ENCODE peak calls at places on chromosome 20, in seven cellular contexts. G is fibroblast of lung, I is fibroblast of mammary gland, P is GM12865, H is tibial artery, T is AG04449, M is ovary. D is an unnamed sample.
A peak's percentile ranks its signal among the peaks of the same experiment; 100 is the strongest.

GRCh38 chr20:47669489-47669888 is 115.8 kb downstream of the SULF2 start:
- DNase-seq in I (no peak), G (no peak), T (no peak), M (no peak), P (no peak), H (no peak), D (no peak)

GRCh38 chr20:14062171-14062570 is 66.9 kb downstream of the MACROD2 start:
- DNase-seq in M (no peak), T (no peak), G (no peak), H (no peak), I (no peak), P (no peak), D (no peak)

GRCh38 chr20:15061955-15062354 is 724.5 kb upstream of the FLRT3 start:
- DNase-seq in T (no peak), M (no peak), P (no peak), G (no peak), I (no peak), H (no peak), D (no peak)

GRCh38 chr20:8722277-8722928 is 346.5 kb upstream of the PLCB4 start:
- DNase-seq in H (no peak), G (peak; percentile 81), T (no peak), P (peak; percentile 72), I (peak; percentile 77), M (peak; percentile 30), D (peak; percentile 86)

GRCh38 chr20:19775353-19776201 is 17.5 kb downstream of the RIN2 start:
- DNase-seq in G (no peak), T (no peak), I (no peak), P (no peak), H (no peak), M (no peak), D (no peak)

GRCh38 chr20:45911486-45912343 is at the start of gene PLTP:
- DNase-seq in I (peak; percentile 48), G (peak; percentile 81), M (peak; percentile 79), P (peak; percentile 41), T (no peak), H (peak; percentile 77), D (peak; percentile 59)

GRCh38 chr20:51650685-51651134 is 108.2 kb upstream of the NFATC2 start:
- DNase-seq in H (no peak), I (peak; percentile 56), G (peak; percentile 60), P (no peak), M (no peak), T (no peak), D (peak; percentile 46)

GRCh38 chr20:59207742-59208357 is 44.2 kb downstream of the ZNF831 start:
- DNase-seq in T (no peak), H (no peak), I (peak; percentile 16), M (no peak), P (peak; percentile 78), G (peak; percentile 8), D (no peak)

GRCh38 chr20:60694763-60695162 is 557.3 kb upstream of the CDH4 start:
- DNase-seq in G (peak; percentile 5), T (no peak), M (no peak), I (peak; percentile 66), P (no peak), H (no peak), D (peak; percentile 13)

GRCh38 chr20:25227317-25227831 is 20.5 kb upstream of the PYGB start:
- DNase-seq in H (no peak), I (peak; percentile 81), M (no peak), P (no peak), G (peak; percentile 68), T (no peak), D (peak; percentile 84)

GRCh38 chr20:22576273-22576672 is 8.1 kb downstream of the FOXA2 start:
- DNase-seq in M (no peak), T (no peak), H (no peak), I (no peak), G (no peak), P (no peak), D (no peak)

GRCh38 chr20:41179961-41180360 is 42.6 kb downstream of the PLCG1 start:
- DNase-seq in G (no peak), M (peak; percentile 5), I (no peak), P (no peak), T (no peak), H (no peak), D (no peak)

GRCh38 chr20:25056601-25057233 is 1.2 kb downstream of the ACSS1 start:
- DNase-seq in P (no peak), G (no peak), M (peak; percentile 43), I (no peak), H (peak; percentile 20), T (no peak), D (no peak)

GRCh38 chr20:10992776-10993175 is 319.0 kb upstream of the JAG1 start:
- DNase-seq in H (no peak), M (no peak), I (peak; percentile 56), T (no peak), G (peak; percentile 53), P (no peak), D (peak; percentile 37)

GRCh38 chr20:17761612-17762011 is 61.8 kb downstream of the BANF2 start:
- DNase-seq in G (no peak), P (no peak), I (peak; percentile 15), H (no peak), T (no peak), M (no peak), D (no peak)

GRCh38 chr20:9052136-9052535 is 16.8 kb upstream of the PLCB4 start:
- DNase-seq in G (no peak), H (no peak), T (no peak), I (no peak), P (no peak), M (no peak), D (no peak)

GRCh38 chr20:33668791-33669155 is 2.0 kb downstream of the ACTL10 start:
- DNase-seq in T (no peak), P (no peak), M (no peak), I (no peak), H (no peak), G (no peak), D (no peak)

GRCh38 chr20:33666293-33667244 is at the start of gene ACTL10:
- DNase-seq in T (peak; percentile 79), H (peak; percentile 99), P (peak; percentile 98), I (peak; percentile 98), M (peak; percentile 99), G (peak; percentile 98), D (peak; percentile 99)

GRCh38 chr20:33667245-33668086 is 723 bp downstream of the ACTL10 start:
- DNase-seq in P (peak; percentile 90), G (peak; percentile 66), H (no peak), M (peak; percentile 73), I (peak; percentile 79), T (no peak), D (peak; percentile 74)

GRCh38 chr20:33669224-33669623 is 2.5 kb downstream of the ACTL10 start:
- DNase-seq in I (no peak), H (no peak), G (no peak), T (no peak), P (no peak), M (no peak), D (no peak)

GRCh38 chr20:33668087-33668790 is 1.5 kb downstream of the ACTL10 start:
- DNase-seq in G (no peak), H (peak; percentile 72), P (no peak), T (no peak), I (no peak), M (peak; percentile 84), D (no peak)
- TF ChIP-seq CTCF in G (no peak), H (no peak), P (peak; percentile 96), T (peak; percentile 95), I (peak; percentile 70), M (no peak), D (peak; percentile 85)

DNA sequence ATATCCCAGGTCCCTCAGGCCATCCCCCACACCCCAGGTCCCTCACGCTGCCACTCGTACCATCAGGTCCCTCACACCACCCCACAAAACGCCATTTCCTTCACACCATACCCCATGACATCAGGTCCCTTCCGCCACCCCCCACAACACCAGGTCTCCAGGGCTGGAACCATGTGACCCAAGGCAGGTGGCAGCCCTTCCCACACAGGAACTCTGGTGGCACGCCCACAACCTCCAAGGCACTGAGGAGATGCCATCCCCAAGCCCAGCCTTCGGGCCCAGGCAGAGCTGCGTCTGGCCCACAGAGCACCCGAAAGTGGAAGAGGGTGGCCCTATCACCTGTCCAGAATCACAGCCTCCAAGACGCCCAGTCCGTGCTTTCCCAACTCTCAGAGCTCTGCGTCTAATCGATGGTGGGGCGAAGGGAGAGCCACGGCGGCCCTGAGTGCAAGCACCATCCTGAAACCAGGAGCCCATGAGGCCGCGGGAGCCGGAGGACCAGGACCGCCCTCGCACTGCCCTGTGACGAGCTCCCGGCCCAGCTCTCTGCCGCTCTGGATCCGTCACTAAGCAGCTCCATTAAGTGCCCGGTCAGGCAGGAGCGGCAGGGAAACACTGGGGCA is 12.7 kb downstream of the TAF4 start:
- DNase-seq in I (no peak), M (peak; percentile 14), H (no peak), G (no peak), P (no peak), T (no peak), D (no peak)
- H3K4me3 ChIP-seq in I (no peak overlapping the region), M (no peak overlapping the region), H (no peak overlapping the region), G (no peak overlapping the region), P (no peak overlapping the region), T (no peak overlapping the region), D (no peak overlapping the region)

DNA sequence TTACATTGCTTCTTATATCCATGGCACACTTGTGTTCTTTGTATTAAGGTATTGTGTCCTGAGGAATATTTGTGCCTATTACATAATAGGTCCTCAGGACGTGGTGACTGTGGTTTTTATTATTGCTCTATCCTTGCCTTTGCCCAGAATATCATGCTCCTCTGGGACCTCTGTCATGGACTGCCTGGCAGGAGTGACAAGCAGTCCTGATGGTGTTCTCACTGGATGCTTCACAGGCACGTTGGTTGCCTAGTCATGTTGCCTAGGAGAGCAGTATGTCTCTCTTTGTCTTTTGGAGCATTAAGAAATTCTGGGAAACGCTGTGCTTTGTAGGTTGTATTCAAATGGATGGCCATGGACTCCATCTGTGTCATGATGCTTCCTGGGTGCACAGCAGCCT is 24.7 kb upstream of the MROH8 start:
- DNase-seq in P (no peak), M (no peak), G (no peak), H (no peak), I (no peak), T (no peak), D (no peak)
- TF ChIP-seq CTCF in P (no peak), M (no peak), G (no peak), H (no peak), I (no peak), T (no peak), D (no peak)

GRCh38 chr20:35294293-35294685 is 2.1 kb upstream of the FAM83C start:
- DNase-seq in H (no peak), M (no peak), G (no peak), I (no peak), T (no peak), P (no peak), D (no peak)
- H3K4me3 ChIP-seq in H (no peak overlapping the region), M (no peak overlapping the region), G (no peak overlapping the region), I (no peak overlapping the region), T (no peak overlapping the region), P (no peak overlapping the region), D (no peak overlapping the region)